ENCODE peak calls at places on chromosomes 12 and 14, in five cellular contexts. One of them, this sample, is unnamed.

GRCh38 chr14:103064978-103065377 is 7.6 kb upstream of the CDC42BPB start:
- DNase-seq in fibroblast of mammary gland: no peak
- DNase-seq in AG04450: no peak
- DNase-seq in foreskin fibroblast: no peak
- DNase-seq in stomach: no peak
- DNase-seq in this sample: no peak

GRCh38 chr12:62632521-62632920 is 165.9 kb downstream of the MON2 start:
- DNase-seq in fibroblast of mammary gland: peak
- DNase-seq in AG04450: no peak
- DNase-seq in foreskin fibroblast: peak
- DNase-seq in stomach: no peak
- DNase-seq in this sample: peak

GRCh38 chr12:17097674-17098073 is 491.7 kb upstream of the LMO3 start:
- DNase-seq in fibroblast of mammary gland: no peak
- DNase-seq in AG04450: no peak
- DNase-seq in foreskin fibroblast: peak
- DNase-seq in stomach: no peak
- DNase-seq in this sample: no peak

GRCh38 chr12:67989184-67989965 is at the start of gene IFNG-AS1:
- DNase-seq in fibroblast of mammary gland: no peak
- DNase-seq in AG04450: no peak
- DNase-seq in foreskin fibroblast: no peak
- DNase-seq in stomach: no peak
- DNase-seq in this sample: no peak

GRCh38 chr14:100554082-100554677 is 33.0 kb downstream of the BEGAIN start:
- DNase-seq in fibroblast of mammary gland: peak
- DNase-seq in AG04450: no peak
- DNase-seq in foreskin fibroblast: no peak
- DNase-seq in stomach: peak
- DNase-seq in this sample: peak

GRCh38 chr12:69821441-69822204 is 3.4 kb upstream of the MYRFL start:
- DNase-seq in fibroblast of mammary gland: peak
- DNase-seq in AG04450: peak
- DNase-seq in foreskin fibroblast: peak
- DNase-seq in stomach: no peak
- DNase-seq in this sample: peak

GRCh38 chr14:74326369-74327152 is 21.7 kb upstream of the VRTN start:
- DNase-seq in fibroblast of mammary gland: no peak
- DNase-seq in AG04450: no peak
- DNase-seq in foreskin fibroblast: no peak
- DNase-seq in stomach: no peak
- DNase-seq in this sample: peak

GRCh38 chr14:54488318-54488645 is 498 bp downstream of the GMFB start:
- DNase-seq in fibroblast of mammary gland: no peak
- DNase-seq in AG04450: no peak
- DNase-seq in foreskin fibroblast: no peak
- DNase-seq in stomach: no peak
- DNase-seq in this sample: no peak

GRCh38 chr12:75998292-75999063 is 33.1 kb downstream of the PHLDA1 start:
- DNase-seq in fibroblast of mammary gland: peak
- DNase-seq in AG04450: no peak
- DNase-seq in foreskin fibroblast: peak
- DNase-seq in stomach: no peak
- DNase-seq in this sample: no peak

GRCh38 chr12:80041691-80042090 is 57.6 kb upstream of the OTOGL start:
- DNase-seq in fibroblast of mammary gland: peak
- DNase-seq in AG04450: no peak
- DNase-seq in foreskin fibroblast: peak
- DNase-seq in stomach: no peak
- DNase-seq in this sample: no peak

GRCh38 chr12:15546102-15546701 is 223.9 kb downstream of the PTPRO start:
- DNase-seq in fibroblast of mammary gland: no peak
- DNase-seq in AG04450: no peak
- DNase-seq in foreskin fibroblast: peak
- DNase-seq in stomach: no peak
- DNase-seq in this sample: no peak

GRCh38 chr12:110776410-110776809 is 33.7 kb upstream of the PPP1CC start:
- DNase-seq in fibroblast of mammary gland: no peak
- DNase-seq in AG04450: no peak
- DNase-seq in foreskin fibroblast: no peak
- DNase-seq in stomach: no peak
- DNase-seq in this sample: no peak

GRCh38 chr14:54580933-54581332 is 14.0 kb downstream of the SAMD4A start:
- DNase-seq in fibroblast of mammary gland: no peak
- DNase-seq in AG04450: no peak
- DNase-seq in foreskin fibroblast: no peak
- DNase-seq in stomach: no peak
- DNase-seq in this sample: no peak

GRCh38 chr14:89246290-89246689 is 170.7 kb downstream of the FOXN3 start:
- DNase-seq in fibroblast of mammary gland: no peak
- DNase-seq in AG04450: no peak
- DNase-seq in foreskin fibroblast: no peak
- DNase-seq in stomach: no peak
- DNase-seq in this sample: no peak

GRCh38 chr14:64507376-64508156 is 3.0 kb downstream of the ZBTB1 start:
- DNase-seq in fibroblast of mammary gland: peak
- DNase-seq in AG04450: no peak
- DNase-seq in foreskin fibroblast: peak
- DNase-seq in stomach: no peak
- DNase-seq in this sample: no peak

GRCh38 chr12:2194571-2194970 is 141.8 kb downstream of the CACNA1C start:
- DNase-seq in fibroblast of mammary gland: no peak
- DNase-seq in AG04450: no peak
- DNase-seq in foreskin fibroblast: no peak
- DNase-seq in stomach: no peak
- DNase-seq in this sample: no peak

GRCh38 chr12:121128908-121129704 is 3.6 kb upstream of the P2RX7 start:
- DNase-seq in fibroblast of mammary gland: peak
- DNase-seq in AG04450: no peak
- DNase-seq in foreskin fibroblast: peak
- DNase-seq in stomach: peak
- DNase-seq in this sample: peak

GRCh38 chr12:608921-609320 is 54.3 kb downstream of the NINJ2 start:
- DNase-seq in fibroblast of mammary gland: no peak
- DNase-seq in AG04450: no peak
- DNase-seq in foreskin fibroblast: no peak
- DNase-seq in stomach: no peak
- DNase-seq in this sample: no peak

GRCh38 chr12:109701064-109701463 is 12.6 kb upstream of the FAM222A start:
- DNase-seq in fibroblast of mammary gland: no peak
- DNase-seq in AG04450: no peak
- DNase-seq in foreskin fibroblast: no peak
- DNase-seq in stomach: no peak
- DNase-seq in this sample: peak

DNA sequence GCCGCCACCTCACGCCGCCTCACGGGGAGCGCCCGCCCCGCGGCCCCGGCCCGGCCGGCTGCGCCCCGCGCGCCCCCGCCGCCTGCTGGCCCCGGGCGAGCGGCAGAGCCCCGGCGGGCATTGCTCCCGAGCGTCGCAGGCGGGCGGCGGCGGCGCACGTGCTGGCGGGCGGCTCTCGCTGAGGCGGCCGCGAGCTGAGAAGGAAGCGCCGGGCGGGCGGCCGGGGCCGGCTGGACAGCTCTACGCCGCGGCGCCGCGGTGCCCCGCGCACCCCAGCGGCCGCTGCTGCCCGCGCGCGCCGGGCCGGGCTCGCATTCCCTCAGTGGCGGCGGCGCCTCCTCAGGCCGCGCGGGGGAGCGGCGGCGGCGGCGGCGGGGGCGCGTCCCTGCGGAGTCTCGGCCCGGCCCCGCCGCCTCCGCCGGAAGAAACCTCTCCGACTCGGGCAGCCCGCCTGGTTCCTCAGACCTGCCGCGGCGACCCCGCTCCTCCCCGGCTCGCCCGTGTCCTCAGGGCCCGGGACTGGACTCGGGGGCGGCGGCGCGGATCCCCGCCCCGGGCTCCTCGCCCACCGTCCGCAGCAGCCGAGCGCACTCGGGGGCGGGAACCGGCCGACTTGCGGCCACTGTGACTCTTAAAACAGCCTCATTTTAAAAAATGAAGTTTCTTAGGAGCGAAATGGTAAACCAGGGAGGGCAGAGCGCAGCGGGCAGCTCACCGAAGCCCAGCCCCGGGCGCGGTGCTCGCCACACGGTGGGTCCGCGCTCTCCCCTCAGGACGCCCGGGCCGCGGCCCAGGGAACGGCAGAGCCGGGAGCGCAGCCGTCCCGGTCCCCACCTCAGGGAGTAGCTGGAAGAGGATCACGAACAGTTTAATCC is at the start of gene PITPNM2:
- DNase-seq in fibroblast of mammary gland: peak
- DNase-seq in AG04450: no peak
- DNase-seq in foreskin fibroblast: peak
- DNase-seq in stomach: peak
- DNase-seq in this sample: peak
- TF ChIP-seq CTCF in fibroblast of mammary gland: no peak
- TF ChIP-seq CTCF in AG04450: no peak
- TF ChIP-seq CTCF in foreskin fibroblast: no peak
- TF ChIP-seq CTCF in stomach: no peak
- TF ChIP-seq CTCF in this sample: no peak

DNA sequence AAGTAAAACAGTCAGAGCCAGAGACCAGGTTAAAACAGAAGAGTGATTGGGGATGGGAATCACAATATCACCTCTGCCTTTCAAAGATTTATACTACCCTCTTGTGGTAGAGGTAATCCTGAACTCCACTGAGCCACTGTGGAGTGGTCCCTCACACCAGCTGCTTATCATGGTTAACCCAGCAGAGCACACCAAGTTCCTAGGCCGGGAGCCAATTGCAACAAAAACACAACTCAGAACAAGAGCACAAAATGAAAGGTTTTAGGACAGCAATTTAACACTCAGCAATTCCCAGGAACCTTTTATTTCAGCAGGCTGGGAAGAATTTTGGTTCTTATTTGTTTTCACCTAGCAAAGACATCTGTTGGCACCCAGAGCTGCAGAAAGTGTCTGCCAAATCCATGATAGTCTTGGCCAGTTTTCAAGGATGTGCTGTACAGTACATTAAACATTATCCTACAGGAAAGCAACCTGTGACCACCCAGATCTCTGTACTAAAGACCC is 220.5 kb upstream of the ATXN7L3B start:
- DNase-seq in fibroblast of mammary gland: peak
- DNase-seq in AG04450: no peak
- DNase-seq in foreskin fibroblast: peak
- DNase-seq in stomach: no peak
- DNase-seq in this sample: no peak
- TF ChIP-seq CTCF in fibroblast of mammary gland: peak
- TF ChIP-seq CTCF in AG04450: peak
- TF ChIP-seq CTCF in foreskin fibroblast: no peak
- TF ChIP-seq CTCF in stomach: no peak
- TF ChIP-seq CTCF in this sample: no peak

DNA sequence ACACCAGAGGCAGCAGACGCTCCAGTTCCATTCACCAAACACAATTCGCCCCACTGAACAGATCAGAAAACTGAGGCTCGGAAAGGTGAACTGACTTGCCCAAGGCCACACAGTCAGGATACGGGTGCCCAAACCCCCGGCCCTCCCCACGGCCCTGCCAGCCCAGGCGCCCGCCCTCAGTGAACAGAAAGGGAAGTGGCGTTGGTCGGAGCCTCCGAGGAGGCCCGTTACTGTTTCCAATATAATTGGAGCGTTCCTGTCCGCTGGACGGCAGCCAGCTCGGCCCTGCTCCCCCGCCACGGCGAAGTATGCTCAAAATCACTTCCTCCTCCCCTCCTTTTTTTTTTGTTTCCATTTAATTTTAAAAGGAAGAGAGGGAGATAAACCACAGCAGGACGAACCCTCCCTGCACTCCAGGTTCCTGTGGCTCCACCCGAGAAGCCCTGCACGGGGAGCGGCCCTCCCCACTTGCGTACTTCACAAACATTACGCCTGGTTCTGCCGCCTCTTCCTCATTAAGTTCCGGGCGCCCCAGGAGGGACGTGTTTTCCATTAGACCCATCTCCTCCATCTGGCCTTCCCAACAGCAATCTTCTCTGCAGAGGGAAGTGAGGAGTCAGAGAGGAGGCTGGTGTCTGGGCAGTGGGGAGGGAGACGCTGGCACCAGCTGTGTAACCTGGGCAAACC is 61.1 kb downstream of the NCOR2 start:
- DNase-seq in fibroblast of mammary gland: peak
- DNase-seq in AG04450: no peak
- DNase-seq in foreskin fibroblast: peak
- DNase-seq in stomach: peak
- DNase-seq in this sample: peak
- TF ChIP-seq CTCF in fibroblast of mammary gland: no peak
- TF ChIP-seq CTCF in AG04450: no peak
- TF ChIP-seq CTCF in foreskin fibroblast: no peak
- TF ChIP-seq CTCF in stomach: no peak
- TF ChIP-seq CTCF in this sample: no peak

GRCh38 chr12:38844237-38844636 is 61.2 kb downstream of the CPNE8 start:
- DNase-seq in fibroblast of mammary gland: no peak
- DNase-seq in AG04450: no peak
- DNase-seq in foreskin fibroblast: no peak
- DNase-seq in stomach: no peak
- DNase-seq in this sample: no peak

DNA sequence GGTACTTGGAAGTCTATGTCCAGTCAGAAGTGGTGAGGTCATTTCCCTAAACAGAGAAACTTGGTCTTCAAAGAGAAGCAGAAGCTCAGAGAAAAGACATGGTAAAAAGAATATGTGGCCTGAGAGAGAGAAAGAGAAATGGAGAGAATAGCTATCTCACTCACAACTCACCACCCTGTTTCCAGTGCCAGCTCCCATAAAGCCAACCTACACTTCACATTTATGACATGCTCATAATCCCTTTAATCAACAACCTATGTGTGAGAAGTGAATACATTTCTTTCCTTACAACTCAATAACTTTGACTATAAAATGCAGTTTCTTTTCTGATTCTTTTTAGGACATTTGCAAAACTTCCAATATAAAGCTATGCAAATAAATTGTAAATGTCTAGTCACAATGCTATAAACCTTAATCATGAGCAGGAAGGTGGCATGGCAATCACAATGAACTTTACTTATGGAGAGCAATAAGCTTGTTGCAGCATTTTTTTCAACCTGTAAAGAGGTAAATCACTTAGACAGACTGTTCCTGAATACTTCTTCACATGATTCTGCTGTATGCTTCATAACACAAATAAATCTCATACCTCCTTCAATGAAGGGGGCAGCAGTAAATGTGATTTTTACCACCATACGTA is 67.1 kb downstream of the CPNE8 start:
- DNase-seq in fibroblast of mammary gland: no peak
- DNase-seq in AG04450: no peak
- DNase-seq in foreskin fibroblast: no peak
- DNase-seq in stomach: no peak
- DNase-seq in this sample: no peak
- TF ChIP-seq CTCF in fibroblast of mammary gland: no peak
- TF ChIP-seq CTCF in AG04450: no peak
- TF ChIP-seq CTCF in foreskin fibroblast: no peak
- TF ChIP-seq CTCF in stomach: no peak
- TF ChIP-seq CTCF in this sample: no peak